ENCODE peak calls at places on chromosomes 5 and 9, in six cellular contexts. V, Z, U, J, P and T are unnamed samples. For H3K4me1, the result is how much of the 10 kb centered on the place peaks cover.

GRCh38 chr9:93093081-93093448 is 3.0 kb upstream of the CARD19 start:
- DNase-seq in P (no peak), V (no peak), Z (no peak), J (no peak), U (no peak), T (no peak)

GRCh38 chr5:10913181-10913810 is 152.3 kb upstream of the DAP start:
- DNase-seq in V (no peak), U (no peak), P (no peak), J (no peak), Z (no peak), T (no peak)

GRCh38 chr9:105475302-105475701 is 27.5 kb downstream of the FSD1L start:
- DNase-seq in Z (no peak), V (no peak), J (peak), U (no peak), P (no peak), T (no peak)

GRCh38 chr5:123144096-123144495 is 55.1 kb downstream of the PRDM6 start:
- DNase-seq in V (no peak), Z (no peak), P (no peak), J (no peak), U (no peak), T (no peak)

GRCh38 chr9:33320230-33320567 is 29.9 kb downstream of the NFX1 start:
- DNase-seq in Z (no peak), P (no peak), J (no peak), U (no peak), V (no peak), T (no peak)

GRCh38 chr9:113493080-113493615 is 29.6 kb downstream of the RGS3 start:
- DNase-seq in V (no peak), U (no peak), Z (no peak), J (no peak), P (no peak), T (no peak)

GRCh38 chr9:19998153-19998552 is 209.3 kb upstream of the SLC24A2 start:
- DNase-seq in Z (no peak), U (no peak), J (peak), V (no peak), P (no peak), T (no peak)

GRCh38 chr5:68378204-68378830 is 162.8 kb downstream of the PIK3R1 start:
- DNase-seq in P (no peak), V (no peak), J (no peak), U (no peak), Z (no peak), T (no peak)

GRCh38 chr9:80285325-80285724 is 713.6 kb downstream of the TLE4 start:
- DNase-seq in V (no peak), J (no peak), P (no peak), Z (no peak), U (no peak), T (no peak)

GRCh38 chr9:77898864-77899263 is 132.7 kb downstream of the GNAQ start:
- DNase-seq in U (no peak), Z (no peak), V (no peak), P (no peak), J (peak), T (no peak)

GRCh38 chr9:131654857-131655577 is 84.9 kb downstream of the RAPGEF1 start:
- DNase-seq in P (no peak), J (no peak), U (no peak), V (peak), Z (no peak), T (no peak)

GRCh38 chr5:62127098-62127736 is 178.8 kb upstream of the KIF2A start:
- DNase-seq in U (no peak), V (no peak), Z (no peak), J (no peak), P (no peak), T (no peak)

GRCh38 chr5:16574789-16575785 is 41.7 kb downstream of the RETREG1 start:
- DNase-seq in P (no peak), J (no peak), Z (no peak), V (no peak), U (peak), T (peak)

GRCh38 chr5:180486636-180487149 is 7.5 kb upstream of the CNOT6 start:
- DNase-seq in V (no peak), P (no peak), Z (no peak), J (no peak), U (no peak), T (no peak)

GRCh38 chr5:174692381-174692780 is 32.0 kb upstream of the MSX2 start:
- DNase-seq in V (no peak), J (no peak), P (no peak), U (no peak), Z (no peak), T (no peak)

GRCh38 chr9:20447291-20447690 is 175.0 kb downstream of the MLLT3 start:
- DNase-seq in Z (no peak), P (no peak), J (no peak), V (no peak), U (no peak), T (no peak)

GRCh38 chr9:128903871-128904371 is 16.9 kb upstream of the PHYHD1 start:
- DNase-seq in U (no peak), V (no peak), P (no peak), Z (no peak), J (no peak), T (no peak)

GRCh38 chr5:35120745-35121144 is 73.0 kb upstream of the AGXT2 start:
- DNase-seq in U (no peak), J (no peak), V (no peak), P (no peak), Z (no peak), T (no peak)

GRCh38 chr9:108836771-108837170 is 19.0 kb downstream of the ACTL7B start:
- DNase-seq in J (no peak), Z (no peak), V (no peak), P (no peak), U (no peak), T (no peak)

GRCh38 chr9:137919649-137920101 is 42.1 kb downstream of the CACNA1B start:
- DNase-seq in J (no peak), Z (no peak), V (no peak), U (no peak), P (no peak), T (no peak)

GRCh38 chr5:52342361-52342760 is 445.4 kb upstream of the ITGA1 start:
- DNase-seq in U (no peak), Z (no peak), P (no peak), J (peak), V (no peak), T (no peak)

GRCh38 chr5:9037048-9037447 is 508.8 kb downstream of the SEMA5A start:
- DNase-seq in V (no peak), P (no peak), J (no peak), U (no peak), Z (no peak), T (no peak)

GRCh38 chr9:89814340-89815040 is 209.7 kb downstream of the GADD45G start:
- DNase-seq in V (no peak), J (peak), P (no peak), Z (peak), U (no peak), T (no peak)

GRCh38 chr5:145996135-145996534 is 59.8 kb downstream of the SH3RF2 start:
- DNase-seq in U (no peak), V (no peak), J (no peak), P (no peak), Z (no peak), T (no peak)

GRCh38 chr9:127923771-127924170 is 6.8 kb downstream of the PIP5KL1 start:
- DNase-seq in U (no peak), V (no peak), J (no peak), P (no peak), Z (no peak), T (no peak)

GRCh38 chr9:99811172-99811571 is 10.5 kb upstream of the NR4A3 start:
- DNase-seq in J (no peak), V (no peak), U (no peak), Z (no peak), P (no peak), T (no peak)

GRCh38 chr9:97773723-97774122 is 76.6 kb upstream of the XPA start:
- DNase-seq in Z (no peak), P (no peak), V (peak), J (no peak), U (no peak), T (no peak)

DNA sequence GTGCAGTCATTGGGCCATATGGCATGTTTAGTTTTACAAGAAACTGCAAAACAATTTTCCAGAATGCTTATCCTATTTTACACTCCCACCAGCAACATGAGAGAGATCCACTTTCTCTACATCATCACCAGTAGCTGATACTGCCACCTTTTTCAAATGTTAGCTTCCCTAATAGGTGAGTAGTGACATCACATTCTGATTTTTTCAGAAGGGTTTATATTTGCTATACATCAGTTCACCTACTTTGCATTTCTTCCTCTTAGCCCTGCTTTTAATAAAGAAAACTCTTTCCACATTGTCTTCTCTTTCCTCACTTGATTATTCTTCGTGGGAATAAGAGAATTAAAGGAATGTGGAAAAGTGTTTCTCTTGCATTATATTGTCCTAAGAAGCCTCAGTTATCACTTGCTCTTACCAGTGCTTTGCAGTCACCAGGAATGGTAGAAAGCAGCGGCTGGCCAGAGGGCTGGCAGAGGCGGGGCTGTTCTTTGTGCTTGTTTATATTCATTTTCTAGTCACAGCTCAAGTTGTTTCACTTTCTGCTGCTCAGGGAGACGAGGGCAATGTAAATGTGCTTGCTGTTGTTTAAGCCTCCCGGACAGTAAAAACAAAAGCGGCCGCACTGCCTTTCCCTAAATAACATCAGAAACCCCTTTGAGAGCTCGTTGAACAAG is 164.8 kb downstream of the HSD17B3 start:
- DNase-seq in Z (no peak), P (peak), J (peak), V (peak), U (peak), T (no peak)
- TF ChIP-seq POLR2A in Z (no peak), P (no peak), J (no peak), V (no peak), U (no peak), T (no peak)

DNA sequence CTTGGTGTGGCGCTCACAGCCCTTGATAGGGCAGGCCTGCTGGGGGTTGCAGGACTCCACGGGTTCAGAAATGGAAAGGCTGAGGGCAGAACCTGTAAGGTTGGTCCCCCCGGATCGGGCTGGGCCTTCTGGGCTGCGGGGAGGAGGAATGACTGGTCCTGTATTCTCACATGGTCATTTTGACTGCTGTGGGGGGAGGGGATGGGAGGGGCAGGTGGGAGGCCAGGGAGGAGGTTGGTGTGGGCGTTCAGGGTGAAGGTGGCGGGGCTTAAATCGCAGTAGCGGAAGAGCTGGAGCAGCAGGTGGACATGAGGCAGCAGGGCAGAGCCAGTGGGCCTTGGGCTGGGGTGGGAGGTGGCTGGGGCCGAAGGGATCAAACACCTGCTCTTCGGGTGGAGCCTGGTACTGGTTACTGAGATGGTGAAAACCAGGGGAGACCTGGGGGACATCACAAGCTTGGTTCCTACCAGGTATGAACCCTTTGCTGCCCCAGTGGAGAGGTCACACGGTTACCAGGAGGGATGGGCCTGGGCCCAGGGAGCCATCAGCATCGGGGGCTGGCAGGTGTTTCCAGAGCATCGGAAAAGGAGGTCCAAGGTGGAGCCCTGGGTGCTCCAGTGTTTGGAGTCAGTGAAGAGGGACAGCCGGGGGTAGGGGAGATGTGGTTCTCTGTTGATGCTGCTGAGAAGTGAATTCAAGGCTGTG is 1.8 kb downstream of the MRPS2 start:
- DNase-seq in P (no peak), U (no peak), J (no peak), Z (no peak), V (no peak), T (no peak)
- H3K4me3 ChIP-seq in P (no peak), U (no peak), J (no peak), Z (no peak), V (no peak), T (no peak)

DNA sequence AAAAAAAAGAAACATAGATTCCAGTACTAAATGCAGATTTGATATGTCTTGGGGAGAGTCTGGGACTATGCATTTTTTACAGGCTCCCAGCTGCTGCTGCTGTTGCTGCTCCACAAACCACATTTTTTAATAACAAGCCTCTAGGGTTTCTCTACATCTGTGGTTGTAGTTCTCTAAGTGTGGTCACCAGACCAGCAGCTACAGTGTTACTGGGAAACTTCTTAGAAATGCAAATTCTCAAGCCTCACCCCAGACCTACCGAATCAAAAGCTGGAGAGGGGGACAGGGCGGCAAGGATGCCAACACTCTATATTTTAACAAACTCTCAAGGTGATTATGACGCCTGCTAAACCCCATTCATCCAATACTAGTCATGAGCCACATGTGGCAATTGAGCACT is 293.4 kb upstream of the PTGER4 start:
- DNase-seq in J (no peak), P (no peak), Z (no peak), V (no peak), U (no peak), T (no peak)
- H3K4me1 ChIP-seq in J (under half), P (under half), Z (under half), V (under half), U (under half), T (under half)

DNA sequence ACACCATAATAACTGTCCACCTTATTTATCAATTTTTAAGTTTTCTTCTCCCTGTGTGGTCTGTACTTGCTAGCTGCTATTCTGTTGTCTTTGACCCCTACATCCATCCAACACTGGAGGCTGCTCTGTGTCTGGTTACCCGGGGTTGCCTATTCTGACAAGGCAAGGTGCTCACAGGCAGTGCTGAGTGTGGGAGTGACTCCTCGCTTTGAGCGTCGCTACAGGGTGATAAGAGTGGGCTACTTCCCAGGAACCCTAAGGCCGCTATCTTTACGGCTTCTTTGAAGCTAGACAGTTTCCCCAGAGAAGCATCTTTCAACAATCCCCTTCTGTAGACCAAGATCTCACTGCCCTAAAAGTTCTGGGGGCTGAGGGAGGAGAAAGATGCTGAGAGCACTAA is 35.3 kb downstream of the NSUN2 start:
- DNase-seq in J (no peak), V (no peak), U (no peak), P (no peak), Z (no peak), T (no peak)
- TF ChIP-seq POLR2A in J (no peak), V (no peak), U (no peak), P (no peak), Z (no peak), T (no peak)

GRCh38 chr5:88140863-88141694 is 127.6 kb downstream of the TMEM161B start:
- DNase-seq in P (peak), V (peak), J (peak), U (peak), Z (peak), T (peak)

GRCh38 chr5:88141695-88141979 is 127.0 kb downstream of the TMEM161B start:
- DNase-seq in P (no peak), Z (no peak), U (no peak), J (no peak), V (no peak), T (no peak)

GRCh38 chr5:88144219-88145040 is 124.2 kb downstream of the TMEM161B start:
- DNase-seq in U (no peak), V (no peak), Z (no peak), J (no peak), P (no peak), T (no peak)

GRCh38 chr5:88143693-88144218 is 124.9 kb downstream of the TMEM161B start:
- DNase-seq in Z (no peak), U (no peak), P (no peak), V (no peak), J (no peak), T (no peak)

DNA sequence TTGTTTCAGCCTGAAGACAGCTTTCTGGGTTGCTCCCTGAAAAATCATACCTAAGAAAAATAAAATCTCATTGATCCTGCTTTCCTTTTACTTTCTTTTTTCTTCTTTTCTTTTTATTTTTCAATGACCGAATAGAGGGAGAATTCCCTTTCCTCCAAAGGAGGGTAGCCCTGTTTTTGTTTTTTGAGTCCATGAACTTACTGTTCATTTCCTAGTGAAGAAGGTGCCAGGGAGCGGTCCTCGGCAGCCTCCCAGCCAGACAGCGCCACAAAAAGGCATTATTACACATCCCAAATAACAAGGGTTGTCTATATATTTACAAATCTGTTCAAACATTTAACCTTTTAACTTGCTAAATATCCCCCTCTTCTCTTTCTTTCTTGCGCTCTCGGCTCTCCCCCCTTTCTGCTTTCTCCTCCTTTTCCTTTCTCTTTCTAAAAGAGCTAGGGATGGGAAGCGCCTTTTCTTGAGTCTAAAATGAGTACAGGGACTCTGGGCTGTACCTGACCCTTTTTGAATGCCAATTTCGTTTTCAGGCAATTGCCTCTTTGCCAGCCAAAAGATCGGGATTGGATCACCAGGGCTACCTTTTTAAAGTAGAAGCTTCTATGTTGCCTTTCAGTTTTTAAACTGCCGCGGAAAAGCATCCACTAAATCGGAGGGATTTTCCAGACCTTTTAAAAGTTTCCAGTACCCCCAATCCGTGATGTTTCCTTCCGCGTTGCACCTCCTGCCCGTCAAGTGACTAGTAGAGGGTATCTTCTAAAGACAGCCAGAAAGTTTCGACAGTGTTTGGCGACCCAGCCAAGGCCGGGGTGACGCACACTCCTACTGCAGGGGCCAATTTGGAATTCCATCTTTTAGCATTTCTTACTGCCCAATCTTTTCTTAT is 125.6 kb downstream of the TMEM161B start:
- DNase-seq in V (peak), P (no peak), U (no peak), J (peak), Z (peak), T (peak)
- H3K4me3 ChIP-seq in V (peak), P (peak), U (peak), J (no peak), Z (peak), T (peak)

GRCh38 chr9:4298255-4299005 is 1.4 kb downstream of the GLIS3 start:
- DNase-seq in U (peak), Z (peak), P (peak), J (peak), V (peak), T (peak)

GRCh38 chr9:4297151-4297794 is 2.6 kb downstream of the GLIS3 start:
- DNase-seq in U (peak), P (peak), J (peak), Z (peak), V (peak), T (peak)

GRCh38 chr9:4297795-4298254 is 2.0 kb downstream of the GLIS3 start:
- DNase-seq in J (peak), V (peak), U (peak), Z (peak), P (peak), T (peak)

GRCh38 chr9:4301302-4301701 is 1.4 kb upstream of the GLIS3 start:
- DNase-seq in P (no peak), U (no peak), Z (no peak), V (no peak), J (no peak), T (no peak)

GRCh38 chr9:4299006-4299795 is 667 bp downstream of the GLIS3 start:
- DNase-seq in V (peak), J (peak), U (peak), P (peak), Z (peak), T (peak)
- H3K4me1 ChIP-seq in V (under half), J (under half), U (under half), P (under half), Z (under half), T (under half)

DNA sequence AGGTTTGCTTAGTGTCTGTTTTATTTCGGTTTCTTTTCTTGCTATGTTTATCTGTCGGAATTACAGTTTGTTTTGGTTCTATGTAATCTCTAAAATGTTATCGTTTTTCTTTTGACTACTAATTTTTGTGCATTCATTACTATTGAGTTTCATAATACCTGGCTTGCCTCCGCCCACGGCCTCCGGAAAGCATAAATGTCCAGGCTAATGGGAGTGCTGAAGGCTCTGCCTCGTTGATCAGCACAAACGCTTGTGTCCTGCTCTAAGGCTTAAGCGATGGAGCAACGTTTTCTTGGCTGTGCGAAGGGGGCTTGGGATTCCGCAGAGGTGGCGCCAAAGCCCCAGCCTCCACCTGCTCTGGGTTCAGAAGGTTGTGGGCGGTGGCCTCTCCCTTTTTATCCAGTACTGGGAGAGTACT is 19.8 kb downstream of the ANXA2R start:
- DNase-seq in V (no peak), J (no peak), U (no peak), P (no peak), Z (no peak), T (no peak)
- TF ChIP-seq POLR2A in V (no peak), J (no peak), U (no peak), P (no peak), Z (no peak), T (no peak)